ENCODE peak calls at places on chromosomes 13 and 19, in nine cellular contexts. One of them, this sample, is unnamed.

GRCh38 chr19:56690668-56691067 is 19.1 kb upstream of the ZNF835 start:
- DNase-seq in ELF-1: no peak
- DNase-seq in stomach: no peak
- DNase-seq in iris pigment epithelial cell: no peak
- DNase-seq in RWPE1: no peak
- DNase-seq in stimulated activated naive CD8-positive, alpha-beta T cell treated with anti-CD3 and anti-CD28 coated beads, Interleukin-15, Interleukin-2, amounts not matched to agents 100 U/mL and 50 U/mL, for 24 hours: no peak
- DNase-seq in retinal pigment epithelial cell: no peak
- DNase-seq in CD8-positive, alpha-beta T cell: no peak
- DNase-seq in hippocampal formation: no peak
- DNase-seq in this sample: no peak

GRCh38 chr13:30340367-30341184 is 33.2 kb upstream of the KATNAL1 start:
- DNase-seq in iris pigment epithelial cell: peak
- DNase-seq in CD8-positive, alpha-beta T cell: no peak
- DNase-seq in stomach: no peak
- DNase-seq in RWPE1: peak
- DNase-seq in ELF-1: peak
- DNase-seq in hippocampal formation: peak
- DNase-seq in stimulated activated naive CD8-positive, alpha-beta T cell treated with anti-CD3 and anti-CD28 coated beads, Interleukin-15, Interleukin-2, amounts not matched to agents 100 U/mL and 50 U/mL, for 24 hours: no peak
- DNase-seq in retinal pigment epithelial cell: no peak
- DNase-seq in this sample: peak

GRCh38 chr19:15905026-15905425 is 7.2 kb upstream of the CYP4F2 start:
- DNase-seq in stomach: no peak
- DNase-seq in RWPE1: no peak
- DNase-seq in stimulated activated naive CD8-positive, alpha-beta T cell treated with anti-CD3 and anti-CD28 coated beads, Interleukin-15, Interleukin-2, amounts not matched to agents 100 U/mL and 50 U/mL, for 24 hours: no peak
- DNase-seq in retinal pigment epithelial cell: no peak
- DNase-seq in CD8-positive, alpha-beta T cell: no peak
- DNase-seq in iris pigment epithelial cell: no peak
- DNase-seq in ELF-1: no peak
- DNase-seq in hippocampal formation: no peak
- DNase-seq in this sample: no peak

GRCh38 chr19:45900661-45901431 is 1.6 kb downstream of the MYPOP start:
- DNase-seq in stimulated activated naive CD8-positive, alpha-beta T cell treated with anti-CD3 and anti-CD28 coated beads, Interleukin-15, Interleukin-2, amounts not matched to agents 100 U/mL and 50 U/mL, for 24 hours: no peak
- DNase-seq in hippocampal formation: no peak
- DNase-seq in iris pigment epithelial cell: no peak
- DNase-seq in retinal pigment epithelial cell: no peak
- DNase-seq in RWPE1: no peak
- DNase-seq in stomach: no peak
- DNase-seq in ELF-1: peak
- DNase-seq in CD8-positive, alpha-beta T cell: no peak
- DNase-seq in this sample: no peak

GRCh38 chr13:51041126-51041525 is 69.9 kb downstream of the C13orf42 start:
- DNase-seq in stimulated activated naive CD8-positive, alpha-beta T cell treated with anti-CD3 and anti-CD28 coated beads, Interleukin-15, Interleukin-2, amounts not matched to agents 100 U/mL and 50 U/mL, for 24 hours: no peak
- DNase-seq in stomach: no peak
- DNase-seq in hippocampal formation: no peak
- DNase-seq in iris pigment epithelial cell: no peak
- DNase-seq in RWPE1: no peak
- DNase-seq in ELF-1: no peak
- DNase-seq in retinal pigment epithelial cell: no peak
- DNase-seq in CD8-positive, alpha-beta T cell: no peak
- DNase-seq in this sample: no peak

GRCh38 chr19:45092747-45093678 is at the start of gene PPP1R37:
- DNase-seq in hippocampal formation: peak
- DNase-seq in RWPE1: peak
- DNase-seq in iris pigment epithelial cell: peak
- DNase-seq in CD8-positive, alpha-beta T cell: peak
- DNase-seq in stimulated activated naive CD8-positive, alpha-beta T cell treated with anti-CD3 and anti-CD28 coated beads, Interleukin-15, Interleukin-2, amounts not matched to agents 100 U/mL and 50 U/mL, for 24 hours: peak
- DNase-seq in retinal pigment epithelial cell: peak
- DNase-seq in ELF-1: peak
- DNase-seq in stomach: peak
- DNase-seq in this sample: peak

GRCh38 chr19:35828694-35829301 is 16.2 kb upstream of the PRODH2 start:
- DNase-seq in CD8-positive, alpha-beta T cell: peak
- DNase-seq in stomach: peak
- DNase-seq in stimulated activated naive CD8-positive, alpha-beta T cell treated with anti-CD3 and anti-CD28 coated beads, Interleukin-15, Interleukin-2, amounts not matched to agents 100 U/mL and 50 U/mL, for 24 hours: peak
- DNase-seq in retinal pigment epithelial cell: peak
- DNase-seq in RWPE1: peak
- DNase-seq in iris pigment epithelial cell: peak
- DNase-seq in hippocampal formation: peak
- DNase-seq in ELF-1: peak
- DNase-seq in this sample: peak

GRCh38 chr13:40376296-40376849 is 290.1 kb downstream of the FOXO1 start:
- DNase-seq in hippocampal formation: no peak
- DNase-seq in stimulated activated naive CD8-positive, alpha-beta T cell treated with anti-CD3 and anti-CD28 coated beads, Interleukin-15, Interleukin-2, amounts not matched to agents 100 U/mL and 50 U/mL, for 24 hours: no peak
- DNase-seq in CD8-positive, alpha-beta T cell: no peak
- DNase-seq in ELF-1: no peak
- DNase-seq in RWPE1: no peak
- DNase-seq in stomach: no peak
- DNase-seq in iris pigment epithelial cell: no peak
- DNase-seq in retinal pigment epithelial cell: no peak
- DNase-seq in this sample: no peak

GRCh38 chr19:52725528-52725961 is 9.3 kb downstream of the ZNF611 start:
- DNase-seq in retinal pigment epithelial cell: no peak
- DNase-seq in CD8-positive, alpha-beta T cell: no peak
- DNase-seq in RWPE1: no peak
- DNase-seq in ELF-1: no peak
- DNase-seq in hippocampal formation: no peak
- DNase-seq in iris pigment epithelial cell: no peak
- DNase-seq in stimulated activated naive CD8-positive, alpha-beta T cell treated with anti-CD3 and anti-CD28 coated beads, Interleukin-15, Interleukin-2, amounts not matched to agents 100 U/mL and 50 U/mL, for 24 hours: no peak
- DNase-seq in stomach: no peak
- DNase-seq in this sample: no peak

GRCh38 chr13:40764587-40765403 is 6.2 kb downstream of the MRPS31 start:
- DNase-seq in hippocampal formation: no peak
- DNase-seq in CD8-positive, alpha-beta T cell: no peak
- DNase-seq in RWPE1: no peak
- DNase-seq in stomach: peak
- DNase-seq in iris pigment epithelial cell: peak
- DNase-seq in ELF-1: no peak
- DNase-seq in retinal pigment epithelial cell: peak
- DNase-seq in stimulated activated naive CD8-positive, alpha-beta T cell treated with anti-CD3 and anti-CD28 coated beads, Interleukin-15, Interleukin-2, amounts not matched to agents 100 U/mL and 50 U/mL, for 24 hours: peak
- DNase-seq in this sample: no peak

GRCh38 chr13:28320884-28321574 is 173.9 kb downstream of the FLT1 start:
- DNase-seq in iris pigment epithelial cell: peak
- DNase-seq in hippocampal formation: no peak
- DNase-seq in stomach: no peak
- DNase-seq in CD8-positive, alpha-beta T cell: no peak
- DNase-seq in RWPE1: no peak
- DNase-seq in retinal pigment epithelial cell: no peak
- DNase-seq in ELF-1: no peak
- DNase-seq in stimulated activated naive CD8-positive, alpha-beta T cell treated with anti-CD3 and anti-CD28 coated beads, Interleukin-15, Interleukin-2, amounts not matched to agents 100 U/mL and 50 U/mL, for 24 hours: no peak
- DNase-seq in this sample: no peak

GRCh38 chr13:25752957-25753540 is 298.8 kb downstream of the SHISA2 start:
- DNase-seq in RWPE1: peak
- DNase-seq in stimulated activated naive CD8-positive, alpha-beta T cell treated with anti-CD3 and anti-CD28 coated beads, Interleukin-15, Interleukin-2, amounts not matched to agents 100 U/mL and 50 U/mL, for 24 hours: peak
- DNase-seq in hippocampal formation: no peak
- DNase-seq in ELF-1: peak
- DNase-seq in iris pigment epithelial cell: peak
- DNase-seq in stomach: peak
- DNase-seq in CD8-positive, alpha-beta T cell: no peak
- DNase-seq in retinal pigment epithelial cell: peak
- DNase-seq in this sample: peak

GRCh38 chr13:99812611-99813010 is 159.0 kb downstream of the ZIC5 start:
- DNase-seq in iris pigment epithelial cell: peak
- DNase-seq in RWPE1: peak
- DNase-seq in retinal pigment epithelial cell: peak
- DNase-seq in stomach: no peak
- DNase-seq in ELF-1: no peak
- DNase-seq in stimulated activated naive CD8-positive, alpha-beta T cell treated with anti-CD3 and anti-CD28 coated beads, Interleukin-15, Interleukin-2, amounts not matched to agents 100 U/mL and 50 U/mL, for 24 hours: no peak
- DNase-seq in CD8-positive, alpha-beta T cell: no peak
- DNase-seq in hippocampal formation: no peak
- DNase-seq in this sample: no peak

GRCh38 chr19:47280183-47280797 is 5.6 kb downstream of the INAFM1 start:
- DNase-seq in hippocampal formation: no peak
- DNase-seq in CD8-positive, alpha-beta T cell: no peak
- DNase-seq in iris pigment epithelial cell: no peak
- DNase-seq in retinal pigment epithelial cell: no peak
- DNase-seq in stomach: peak
- DNase-seq in ELF-1: peak
- DNase-seq in stimulated activated naive CD8-positive, alpha-beta T cell treated with anti-CD3 and anti-CD28 coated beads, Interleukin-15, Interleukin-2, amounts not matched to agents 100 U/mL and 50 U/mL, for 24 hours: peak
- DNase-seq in RWPE1: no peak
- DNase-seq in this sample: no peak